ENCODE peak calls at places on chromosomes 1 and 21, in five cellular contexts. M is heart right ventricle; G is MM.1S; L is uterus; O is CD8-positive, alpha-beta T cell. Y is an unnamed sample.

GRCh38 chr1:193060938-193061337 is 1.5 kb downstream of the RO60 start:
- DNase-seq in M (no peak), G (peak), L (no peak), O (no peak), Y (no peak)

GRCh38 chr1:234656981-234657651 is 47.1 kb upstream of the IRF2BP2 start:
- DNase-seq in M (no peak), G (peak), L (no peak), O (no peak), Y (no peak)

GRCh38 chr1:36159614-36160387 is 3.8 kb downstream of the MAP7D1 start:
- DNase-seq in M (no peak), G (no peak), L (no peak), O (no peak), Y (no peak)

GRCh38 chr1:37274896-37275631 is 199.3 kb upstream of the ZC3H12A start:
- DNase-seq in M (no peak), G (no peak), L (no peak), O (no peak), Y (no peak)

GRCh38 chr21:45630066-45630694 is 13.3 kb upstream of the PCBP3 start:
- DNase-seq in M (no peak), G (no peak), L (no peak), O (no peak), Y (peak)

GRCh38 chr1:75731881-75732280 is 7.4 kb downstream of the ACADM start:
- DNase-seq in M (no peak), G (no peak), L (no peak), O (no peak), Y (no peak)

GRCh38 chr21:41251961-41252642 is 64.5 kb upstream of the FAM3B start:
- DNase-seq in M (no peak), G (no peak), L (no peak), O (no peak), Y (no peak)

GRCh38 chr1:101438359-101438758 is 201.5 kb downstream of the S1PR1 start:
- DNase-seq in M (no peak), G (peak), L (no peak), O (no peak), Y (no peak)

GRCh38 chr1:92995420-92996130 is 34.3 kb upstream of the DIPK1A start:
- DNase-seq in M (no peak), G (no peak), L (no peak), O (no peak), Y (no peak)

GRCh38 chr1:15429701-15430149 is 8.5 kb upstream of the CTRC start:
- DNase-seq in M (no peak), G (no peak), L (no peak), O (no peak), Y (no peak)

GRCh38 chr1:36515315-36516138 is 32.8 kb upstream of the CSF3R start:
- DNase-seq in M (no peak), G (no peak), L (no peak), O (no peak), Y (peak)

GRCh38 chr1:59520759-59521442 is 224.0 kb downstream of the FGGY start:
- DNase-seq in M (peak), G (no peak), L (peak), O (no peak), Y (no peak)

GRCh38 chr1:152725261-152725660 is 17.3 kb downstream of the LCE4A start:
- DNase-seq in M (no peak), G (no peak), L (no peak), O (no peak), Y (no peak)

GRCh38 chr1:112702067-112702395 is 4.9 kb downstream of the RHOC start:
- DNase-seq in M (no peak), G (no peak), L (no peak), O (no peak), Y (no peak)

GRCh38 chr1:17392199-17392740 is 20.3 kb downstream of the PADI6 start:
- DNase-seq in M (no peak), G (no peak), L (no peak), O (no peak), Y (no peak)

GRCh38 chr1:91400133-91400725 is 4.4 kb downstream of the HFM1 start:
- DNase-seq in M (peak), G (no peak), L (no peak), O (no peak), Y (no peak)

GRCh38 chr1:248730507-248731335 is 24.8 kb downstream of the LYPD8 start:
- DNase-seq in M (no peak), G (no peak), L (no peak), O (no peak), Y (no peak)

GRCh38 chr1:47688161-47688560 is 250.3 kb downstream of the FOXD2 start:
- DNase-seq in M (no peak), G (no peak), L (no peak), O (no peak), Y (peak)

GRCh38 chr1:2786329-2787162 is 14.9 kb downstream of the TTC34 start:
- DNase-seq in M (peak), G (peak), L (no peak), O (peak), Y (no peak)

GRCh38 chr21:18443686-18444085 is 40.1 kb upstream of the TMPRSS15 start:
- DNase-seq in M (no peak), G (peak), L (no peak), O (no peak), Y (no peak)

GRCh38 chr1:227924838-227925574 is 22.7 kb downstream of the WNT9A start:
- DNase-seq in M (no peak), G (no peak), L (no peak), O (no peak), Y (no peak)

GRCh38 chr1:156681196-156681595 is 4.0 kb upstream of the NES start:
- DNase-seq in M (no peak), G (no peak), L (no peak), O (no peak), Y (no peak)

DNA sequence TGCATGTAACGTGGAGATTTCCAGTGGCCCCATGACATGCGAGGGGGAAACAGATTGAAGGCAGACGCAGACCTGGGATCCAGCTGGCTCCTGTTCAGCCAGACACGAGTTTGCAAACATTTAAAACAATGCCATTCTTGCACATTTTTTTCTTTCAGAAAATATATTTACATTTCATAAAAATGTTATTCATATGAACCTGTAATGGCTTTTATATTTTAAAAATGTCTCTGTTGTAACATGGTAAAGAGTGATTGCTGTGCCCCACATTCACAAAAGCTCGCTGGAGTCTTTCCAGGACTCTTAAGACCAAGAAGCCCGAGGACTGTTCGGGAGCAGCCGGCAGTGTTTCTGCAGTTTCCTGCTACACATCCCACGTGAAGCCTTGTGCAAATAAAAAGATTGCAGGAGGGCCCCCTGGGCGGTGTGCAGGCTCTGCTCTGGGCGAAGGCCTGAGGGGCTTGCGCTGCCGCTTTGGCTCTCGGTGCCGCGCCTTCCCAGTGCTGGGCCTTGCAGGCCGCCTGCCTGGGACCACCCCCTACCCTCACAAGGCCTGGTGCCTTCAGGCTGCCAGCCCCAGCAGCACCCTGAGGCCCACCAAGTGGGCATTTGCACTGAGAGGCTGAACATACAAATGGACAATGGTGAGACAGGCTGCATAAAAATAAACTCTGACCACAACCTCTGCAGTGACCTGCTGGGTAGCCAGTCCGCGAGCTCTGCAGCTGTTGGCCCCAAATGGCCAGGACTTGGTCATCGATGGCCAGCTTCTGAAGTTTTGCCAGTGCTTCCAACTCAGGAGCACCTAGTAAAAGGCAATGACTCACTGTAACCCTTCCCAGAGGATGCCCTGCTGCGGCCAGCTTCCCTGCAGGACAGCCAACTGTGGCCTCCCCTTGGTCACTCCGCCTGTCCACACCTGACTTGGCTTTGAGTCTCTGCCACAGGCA is 185.1 kb downstream of the DYRK1A start:
- DNase-seq in M (no peak), G (no peak), L (peak), O (no peak), Y (no peak)
- H3K27ac ChIP-seq in M (peak), G (no peak), L (peak), O (no peak), Y (no peak)

GRCh38 chr1:175833502-175833901 is 90.1 kb upstream of the TNR start:
- DNase-seq in M (no peak), G (no peak), L (no peak), O (no peak), Y (no peak)
- TF ChIP-seq CTCF in M (no peak), G (no peak), L (no peak), O (no peak), Y (no peak)

DNA sequence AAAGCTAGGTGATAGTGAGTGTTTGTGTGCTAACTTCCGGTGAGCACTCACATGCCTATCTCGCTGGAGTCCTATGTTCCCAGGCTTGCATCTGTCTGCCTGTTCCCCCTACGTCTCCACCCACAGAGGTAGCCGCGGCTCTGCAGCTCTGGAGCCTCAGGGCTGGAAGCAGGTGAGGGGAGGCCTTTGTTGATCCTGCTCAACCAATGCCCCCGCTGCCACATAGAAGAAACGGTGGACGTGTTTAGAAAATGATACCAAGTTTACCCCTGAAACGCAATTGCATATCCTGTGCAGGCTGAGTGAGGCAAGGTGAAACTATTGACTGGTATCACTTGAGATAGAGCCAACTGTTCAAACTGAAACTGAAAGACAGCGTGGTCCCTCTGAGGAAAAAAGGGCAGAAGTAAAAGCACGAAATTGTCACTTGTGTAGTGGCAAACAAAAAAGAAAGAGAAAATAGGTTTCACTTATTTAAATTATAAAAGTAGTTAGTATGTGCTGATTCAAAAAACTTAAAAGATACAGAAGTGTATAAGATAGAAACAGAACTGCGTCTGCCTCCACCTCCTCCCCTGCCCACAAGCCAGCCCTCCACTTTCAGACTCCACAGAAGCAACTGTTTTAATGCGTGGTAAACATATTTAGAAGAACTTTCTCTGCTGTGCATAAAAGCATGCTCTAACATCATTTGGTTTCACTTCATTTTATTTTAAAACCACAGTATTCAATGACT is 38.6 kb upstream of the ETS2 start:
- DNase-seq in M (no peak), G (peak), L (no peak), O (peak), Y (peak)
- H3K27ac ChIP-seq in M (no peak), G (peak), L (no peak), O (peak), Y (no peak)

DNA sequence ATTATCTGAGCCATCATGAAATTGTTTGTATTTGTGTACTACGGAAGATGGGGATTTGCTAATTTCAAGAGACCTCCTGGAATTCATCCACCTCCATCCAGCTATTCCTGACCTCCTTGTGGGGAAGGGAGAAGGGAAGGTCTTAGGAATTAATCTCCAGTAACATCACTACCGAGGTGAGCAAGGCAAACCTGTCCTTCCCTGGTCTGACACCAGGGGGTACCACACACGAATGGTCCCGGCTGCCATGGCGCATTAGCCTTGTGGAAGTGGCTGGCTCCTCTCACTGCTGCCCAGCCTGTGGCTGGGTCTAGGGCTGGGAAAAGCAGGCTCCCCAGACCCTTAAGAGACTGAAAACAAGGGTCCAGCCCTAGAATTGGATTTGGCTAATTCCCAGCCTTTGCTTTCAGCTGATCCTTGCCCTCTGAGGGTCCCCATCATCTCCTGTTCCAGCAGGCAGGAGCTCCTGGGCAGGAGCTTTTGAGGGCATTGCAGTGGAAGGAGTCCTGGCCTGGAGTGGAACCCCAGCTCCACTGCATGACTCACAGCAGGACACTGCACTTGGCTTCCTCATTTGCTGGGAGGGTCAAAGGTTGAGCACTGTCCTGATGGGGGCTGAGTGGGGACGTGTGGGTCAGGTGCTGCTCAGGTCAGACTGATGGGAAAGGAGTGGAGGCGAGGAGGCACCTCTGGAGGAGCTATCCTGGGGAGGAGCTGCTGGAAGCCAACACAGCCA is 34.8 kb downstream of the RIMS3 start:
- DNase-seq in M (no peak), G (peak), L (no peak), O (no peak), Y (no peak)
- TF ChIP-seq CTCF in M (peak), G (peak), L (no peak), O (no peak), Y (no peak)

DNA sequence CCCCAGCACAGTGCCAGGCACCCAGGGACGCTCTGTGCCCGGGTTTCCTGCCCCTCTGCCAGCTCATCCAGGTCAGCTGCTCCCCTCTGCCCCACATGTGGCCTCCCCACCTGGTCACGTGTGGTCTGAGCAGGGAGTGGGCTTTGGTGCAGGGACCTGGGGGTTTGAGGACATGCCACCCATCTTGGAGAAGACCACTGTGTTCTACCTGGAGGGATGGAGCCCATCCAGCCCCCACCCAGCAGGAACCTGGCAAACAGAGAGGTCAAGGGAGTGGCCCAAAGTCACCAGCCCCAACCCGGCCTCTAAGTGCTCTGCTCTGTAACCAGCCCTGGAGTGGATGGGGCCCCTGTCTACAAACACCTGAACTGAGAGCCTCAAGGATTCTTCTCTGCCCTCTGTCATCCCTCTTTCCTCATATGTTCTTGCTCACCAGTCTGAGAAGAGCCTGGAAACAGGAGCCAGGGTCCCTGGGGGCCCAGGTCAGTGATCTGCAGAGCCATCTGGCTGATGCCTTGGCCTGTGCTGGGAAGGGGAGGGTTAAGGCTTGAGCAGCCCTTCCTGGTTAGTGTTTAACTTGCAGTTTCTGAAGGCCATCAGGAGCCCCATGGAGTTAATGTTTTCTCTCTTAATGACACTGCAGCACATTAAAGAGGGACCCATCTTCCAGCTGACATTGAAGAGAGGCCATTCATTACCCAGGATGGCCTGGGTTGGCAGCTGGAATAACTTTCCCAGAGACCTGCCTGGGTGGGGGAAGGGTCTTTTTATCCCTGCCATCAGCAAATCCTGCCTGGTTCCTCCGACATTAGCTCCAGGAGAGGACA is 235.4 kb downstream of the PTPRU start:
- DNase-seq in M (no peak), G (no peak), L (no peak), O (no peak), Y (peak)
- H3K27ac ChIP-seq in M (no peak), G (no peak), L (no peak), O (no peak), Y (no peak)

GRCh38 chr1:206115791-206116190 is 1.4 kb downstream of the AVPR1B start:
- DNase-seq in M (no peak), G (no peak), L (no peak), O (no peak), Y (no peak)

GRCh38 chr1:206116873-206117150 is 376 bp downstream of the AVPR1B start:
- DNase-seq in M (no peak), G (no peak), L (no peak), O (no peak), Y (no peak)

GRCh38 chr1:206116191-206116872 is 856 bp downstream of the AVPR1B start:
- DNase-seq in M (no peak), G (no peak), L (no peak), O (no peak), Y (peak)

GRCh38 chr1:206114692-206115430 is 2.3 kb downstream of the AVPR1B start:
- DNase-seq in M (no peak), G (no peak), L (no peak), O (no peak), Y (no peak)

GRCh38 chr1:206117151-206117948 is at the start of gene AVPR1B:
- DNase-seq in M (peak), G (peak), L (no peak), O (no peak), Y (peak)
- TF ChIP-seq CTCF in M (no peak), G (peak), L (no peak), O (no peak), Y (no peak)

DNA sequence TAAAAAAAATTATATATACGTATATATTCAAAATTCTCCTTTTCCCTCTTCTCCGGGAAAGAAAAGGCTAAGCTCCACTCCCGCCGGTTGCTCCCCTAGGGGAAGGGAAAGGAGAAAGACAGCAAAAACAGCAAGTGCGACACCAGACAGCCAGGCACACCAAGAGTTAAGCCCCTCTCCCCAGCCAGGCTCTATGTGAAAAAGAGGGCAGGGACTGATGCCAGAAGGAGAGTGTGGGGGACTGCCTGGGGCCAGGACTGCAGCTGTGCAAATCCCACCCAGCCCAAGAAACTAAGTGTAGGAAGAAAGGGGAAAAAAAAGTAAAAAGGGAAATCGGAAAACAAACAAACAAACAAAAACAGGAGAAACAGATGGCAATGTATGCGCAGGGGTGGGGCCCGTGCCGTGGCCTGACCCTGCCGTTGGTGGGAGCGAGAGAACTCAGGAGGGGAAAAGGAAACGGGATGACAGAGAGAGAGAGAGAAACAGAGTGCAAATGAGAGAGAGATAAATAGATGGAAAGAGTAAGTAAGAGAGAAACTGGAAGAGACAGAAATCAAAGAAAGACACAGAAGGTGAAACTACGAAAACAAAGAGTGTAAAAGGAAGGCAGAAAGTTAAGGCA is 27.6 kb upstream of the FMO1 start:
- DNase-seq in M (no peak), G (no peak), L (no peak), O (no peak), Y (no peak)
- H3K27ac ChIP-seq in M (peak), G (no peak), L (peak), O (no peak), Y (peak)

GRCh38 chr1:229352975-229353374 is 10.1 kb upstream of the CCSAP start:
- DNase-seq in M (no peak), G (no peak), L (no peak), O (no peak), Y (no peak)

GRCh38 chr1:229349463-229350385 is 6.9 kb upstream of the CCSAP start:
- DNase-seq in M (no peak), G (no peak), L (no peak), O (no peak), Y (no peak)

GRCh38 chr1:229355661-229356060 is 12.8 kb upstream of the CCSAP start:
- DNase-seq in M (no peak), G (no peak), L (no peak), O (no peak), Y (no peak)

GRCh38 chr1:229354226-229354625 is 11.4 kb upstream of the CCSAP start:
- DNase-seq in M (no peak), G (no peak), L (no peak), O (no peak), Y (no peak)
- TF ChIP-seq CTCF in M (no peak), G (no peak), L (no peak), O (no peak), Y (no peak)

GRCh38 chr1:200464784-200465400 is 55.1 kb upstream of the ZNF281 start:
- DNase-seq in M (no peak), G (no peak), L (no peak), O (no peak), Y (no peak)
- H3K27ac ChIP-seq in M (no peak), G (no peak), L (no peak), O (no peak), Y (no peak)

Y was measured in coronary artery.